ENCODE peak calls at places on chromosomes 11 and 22, in seven cellular contexts. G is NCI-H510A; E is fibroblast of pulmonary artery; B is C1 segment of cervical spinal cord; M is AG09319; J is stimulated activated CD4-positive, alpha-beta T cell treated with anti-CD3 and anti-CD28 coated beads, Interleukin-2, amount 100 ng/mL, for 24 hours; P is activated CD4-positive, CD25-positive, alpha-beta regulatory T cell. H is an unnamed sample.

GRCh38 chr11:95877288-95877687 is 46.6 kb downstream of the MTMR2 start:
- DNase-seq in G (no peak), E (peak), B (no peak), M (peak), J (no peak), P (no peak), H (no peak)

GRCh38 chr11:113014262-113014661 is 53.0 kb downstream of the NCAM1 start:
- DNase-seq in G (peak), E (peak), B (no peak), M (no peak), J (no peak), P (no peak), H (no peak)

GRCh38 chr11:10931761-10932700 is 74.2 kb upstream of the ZBED5 start:
- DNase-seq in G (no peak), E (peak), B (peak), M (no peak), J (peak), P (no peak), H (no peak)

GRCh38 chr22:36461665-36462474 is 19.6 kb downstream of the TXN2 start:
- DNase-seq in G (peak), E (peak), B (no peak), M (no peak), J (no peak), P (no peak), H (no peak)

GRCh38 chr11:1829039-1829820 is 5.6 kb upstream of the SYT8 start:
- DNase-seq in G (no peak), E (peak), B (no peak), M (no peak), J (no peak), P (no peak), H (no peak)

GRCh38 chr22:47154621-47155081 is 392.2 kb downstream of the TBC1D22A start:
- DNase-seq in G (no peak), E (peak), B (peak), M (peak), J (no peak), P (no peak), H (no peak)

GRCh38 chr11:122173587-122173986 is 57.6 kb upstream of the BLID start:
- DNase-seq in G (no peak), E (no peak), B (no peak), M (no peak), J (no peak), P (no peak), H (no peak)

GRCh38 chr11:106172389-106172991 is 95.0 kb downstream of the AASDHPPT start:
- DNase-seq in G (no peak), E (no peak), B (no peak), M (peak), J (no peak), P (no peak), H (no peak)

GRCh38 chr22:19239464-19239863 is 52.1 kb downstream of the CLTCL1 start:
- DNase-seq in G (no peak), E (no peak), B (peak), M (no peak), J (no peak), P (no peak), H (no peak)

GRCh38 chr11:126339073-126339865 is 16.2 kb upstream of the ST3GAL4 start:
- DNase-seq in G (no peak), E (no peak), B (no peak), M (no peak), J (no peak), P (no peak), H (no peak)

GRCh38 chr11:71173709-71174108 is 78.7 kb downstream of the SHANK2 start:
- DNase-seq in G (no peak), E (no peak), B (no peak), M (no peak), J (no peak), P (no peak), H (no peak)

GRCh38 chr11:131504199-131504949 is 134.0 kb downstream of the NTM start:
- DNase-seq in G (no peak), E (no peak), B (peak), M (no peak), J (no peak), P (no peak), H (peak)

GRCh38 chr11:93611836-93612677 is 49.4 kb upstream of the CEP295 start:
- DNase-seq in G (no peak), E (no peak), B (no peak), M (no peak), J (no peak), P (no peak), H (no peak)

GRCh38 chr22:23383491-23384450 is 196.3 kb downstream of the IGLL1 start:
- DNase-seq in G (no peak), E (peak), B (peak), M (no peak), J (no peak), P (no peak), H (no peak)

GRCh38 chr11:105357764-105358163 is 218.2 kb upstream of the CARD18 start:
- DNase-seq in G (no peak), E (peak), B (no peak), M (no peak), J (no peak), P (no peak), H (no peak)

GRCh38 chr11:11456896-11457295 is 103.8 kb upstream of the CSNK2A3 start:
- DNase-seq in G (no peak), E (no peak), B (no peak), M (no peak), J (no peak), P (no peak), H (no peak)